ENCODE peak calls at places on chromosome 21, in nine cellular contexts. T is fibroblast of pulmonary artery, Q is kidney epithelial cell, I is endothelial cell, J is tibial artery, Y is GM10248, N is astrocyte of the spinal cord, X is fibroblast of lung, A is fibroblast of mammary gland. D is an unnamed sample.

GRCh38 chr21:36260030-36260787 is 59.8 kb upstream of the MORC3 start:
- DNase-seq in A (peak; percentile 68), X (peak; percentile 69), T (peak; percentile 81), J (peak; percentile 38), Y (peak; percentile 76), N (peak; percentile 84), Q (no peak), I (peak; percentile 51), D (no peak)

GRCh38 chr21:43188181-43188580 is 19.4 kb downstream of the CRYAA start:
- DNase-seq in Q (no peak), T (no peak), I (no peak), N (no peak), X (no peak), J (no peak), Y (no peak), A (no peak), D (peak; percentile 1)

GRCh38 chr21:44727757-44728156 is 16.4 kb upstream of the TSPEAR start:
- DNase-seq in I (no peak), J (no peak), X (no peak), A (no peak), Y (no peak), N (no peak), Q (no peak), T (no peak), D (no peak)

GRCh38 chr21:28818663-28819278 is 173.9 kb downstream of the LTN1 start:
- DNase-seq in N (no peak), T (peak; percentile 37), Q (no peak), Y (no peak), I (no peak), J (no peak), A (peak; percentile 64), X (no peak), D (no peak)

GRCh38 chr21:44939532-44940115 is at the start of gene SLX9:
- DNase-seq in Y (peak; percentile 93), X (peak; percentile 74), J (peak; percentile 49), T (peak; percentile 78), Q (peak; percentile 10), N (peak; percentile 76), A (peak; percentile 60), I (peak; percentile 54), D (peak; percentile 71)

GRCh38 chr21:41684381-41685245 is 82.2 kb downstream of the RIPK4 start:
- DNase-seq in A (peak; percentile 67), T (peak; percentile 62), X (peak; percentile 82), N (peak; percentile 31), Y (no peak), J (no peak), I (no peak), Q (no peak), D (no peak)

GRCh38 chr21:41851090-41851790 is 27.9 kb downstream of the PRDM15 start:
- DNase-seq in Q (no peak), A (no peak), N (no peak), T (no peak), I (no peak), Y (no peak), J (no peak), X (no peak), D (no peak)

GRCh38 chr21:43702785-43703067 is 16.2 kb upstream of the PDXK start:
- DNase-seq in Q (no peak), J (no peak), T (no peak), X (peak; percentile 62), I (no peak), A (peak; percentile 31), Y (no peak), N (no peak), D (no peak)

GRCh38 chr21:28771790-28772501 is 220.7 kb downstream of the LTN1 start:
- DNase-seq in J (no peak), Q (no peak), I (no peak), Y (no peak), T (peak; percentile 64), A (peak; percentile 98), X (peak; percentile 84), N (peak; percentile 85), D (no peak)

GRCh38 chr21:31450971-31451370 is 106.9 kb upstream of the TIAM1 start:
- DNase-seq in T (no peak), Q (no peak), Y (no peak), J (no peak), A (no peak), I (no peak), X (no peak), N (no peak), D (no peak)

GRCh38 chr21:38809170-38809878 is 3.6 kb downstream of the ETS2 start:
- DNase-seq in Q (no peak), N (no peak), A (no peak), J (no peak), Y (no peak), T (no peak), X (no peak), I (no peak), D (no peak)

GRCh38 chr21:24590261-24590660 is 1017.0 kb downstream of the MRPL39 start:
- DNase-seq in N (no peak), J (no peak), X (no peak), T (no peak), Y (no peak), A (no peak), Q (no peak), I (no peak), D (no peak)

GRCh38 chr21:42107881-42108553 is 36.9 kb downstream of the UMODL1 start:
- DNase-seq in T (peak; percentile 62), Q (no peak), X (peak; percentile 48), J (peak; percentile 39), A (peak; percentile 48), I (peak; percentile 78), N (peak; percentile 57), Y (peak; percentile 91), D (peak; percentile 63)

GRCh38 chr21:27831821-27832569 is 865.1 kb upstream of the ADAMTS5 start:
- DNase-seq in J (no peak), Y (no peak), A (peak; percentile 9), I (no peak), T (peak; percentile 16), N (peak; percentile 23), X (peak; percentile 14), Q (no peak), D (no peak)

GRCh38 chr21:25887166-25887565 is 152.4 kb downstream of the GABPA start:
- DNase-seq in N (no peak), J (no peak), Q (no peak), A (peak; percentile 10), X (no peak), Y (no peak), T (no peak), I (no peak), D (no peak)

GRCh38 chr21:27158967-27159366 is 192.1 kb upstream of the ADAMTS5 start:
- DNase-seq in A (no peak), T (no peak), N (no peak), X (no peak), I (no peak), Q (no peak), J (no peak), Y (no peak), D (no peak)

GRCh38 chr21:39006653-39007417 is 176.4 kb downstream of the PSMG1 start:
- DNase-seq in I (no peak), T (peak; percentile 90), A (peak; percentile 28), N (peak; percentile 62), Q (no peak), Y (no peak), X (no peak), J (peak; percentile 86), D (no peak)

GRCh38 chr21:32414579-32415358 is 2.3 kb downstream of the EVA1C start:
- DNase-seq in X (peak; percentile 52), J (no peak), I (no peak), T (peak; percentile 68), Q (no peak), Y (no peak), A (peak; percentile 67), N (peak; percentile 67), D (no peak)

GRCh38 chr21:44428281-44428942 is 26.9 kb upstream of the LRRC3 start:
- DNase-seq in X (no peak), T (no peak), Y (no peak), J (peak; percentile 4), N (no peak), Q (no peak), I (peak; percentile 42), A (no peak), D (peak; percentile 9)

GRCh38 chr21:25813917-25814316 is 79.1 kb downstream of the GABPA start:
- DNase-seq in Q (no peak), A (no peak), T (no peak), I (no peak), X (no peak), J (no peak), N (no peak), Y (no peak), D (no peak)

GRCh38 chr21:37675202-37675801 is 241.0 kb downstream of the KCNJ6 start:
- DNase-seq in X (peak; percentile 21), Y (peak; percentile 76), T (peak; percentile 59), I (peak; percentile 77), A (peak; percentile 43), Q (no peak), N (peak; percentile 43), J (no peak), D (peak; percentile 64)
- TF ChIP-seq CTCF in X (peak; percentile 87), Y (peak; percentile 98), T (peak; percentile 86), I (peak; percentile 94), A (peak; percentile 68), Q (peak; percentile 91), N (peak; percentile 97), J (peak; percentile 77), D (peak; percentile 97)

GRCh38 chr21:16248705-16249104 is 518.9 kb downstream of the USP25 start:
- DNase-seq in T (no peak), I (no peak), N (no peak), A (no peak), Q (no peak), J (no peak), Y (no peak), X (no peak), D (no peak)

GRCh38 chr21:16250282-16250681 is 520.5 kb downstream of the USP25 start:
- DNase-seq in Q (no peak), T (no peak), X (no peak), J (no peak), A (no peak), I (no peak), N (no peak), Y (no peak), D (no peak)
- TF ChIP-seq CTCF in Q (no peak), T (no peak), X (no peak), J (no peak), A (no peak), I (no peak), N (no peak), Y (no peak), D (no peak)

GRCh38 chr21:46092811-46093667 is 4.9 kb upstream of the COL6A2 start:
- DNase-seq in X (no peak), I (no peak), N (no peak), Y (peak; percentile 10), T (no peak), J (no peak), A (peak; percentile 70), Q (no peak), D (no peak)
- TF ChIP-seq CTCF in X (peak; percentile 16), I (no peak), N (no peak), Y (no peak), T (no peak), J (no peak), A (peak; percentile 28), Q (no peak), D (no peak)

GRCh38 chr21:20970691-20971090 is 27.5 kb upstream of the NCAM2 start:
- DNase-seq in X (no peak), I (no peak), Y (no peak), Q (no peak), A (no peak), T (no peak), N (no peak), J (no peak), D (no peak)

GRCh38 chr21:20968391-20968790 is 29.8 kb upstream of the NCAM2 start:
- DNase-seq in Q (no peak), N (peak; percentile 6), Y (no peak), X (no peak), A (no peak), I (no peak), J (no peak), T (no peak), D (no peak)

GRCh38 chr21:20971296-20971921 is 26.8 kb upstream of the NCAM2 start:
- DNase-seq in X (peak; percentile 56), A (peak; percentile 64), T (peak; percentile 69), Y (peak; percentile 18), Q (peak; percentile 14), I (peak; percentile 51), N (peak; percentile 68), J (no peak), D (no peak)
- TF ChIP-seq CTCF in X (peak; percentile 63), A (peak; percentile 52), T (peak; percentile 60), Y (no peak), Q (peak; percentile 57), I (peak; percentile 55), N (peak; percentile 66), J (no peak), D (peak; percentile 68)